ENCODE peak calls at places on chromosomes 3 and 15, in six cellular contexts. V is SK-N-SH, Q is H1, D is GM12878, Y is GM12892, K is K562. B is an unnamed sample.

GRCh38 chr3:195059006-195059350 is 212.0 kb downstream of the XXYLT1 start:
- DNase-seq in Q (no peak), D (no peak), V (no peak), Y (no peak), K (no peak), B (no peak)

GRCh38 chr15:24944939-24945338 is 9.8 kb upstream of the SNRPN start:
- DNase-seq in V (no peak), K (no peak), D (no peak), Y (no peak), Q (no peak), B (no peak)

GRCh38 chr3:16448691-16449090 is 64.8 kb downstream of the RFTN1 start:
- DNase-seq in K (no peak), Q (no peak), V (no peak), D (no peak), Y (no peak), B (no peak)

GRCh38 chr3:36649078-36649477 is 115.3 kb downstream of the DCLK3 start:
- DNase-seq in K (no peak), D (no peak), Y (no peak), V (no peak), Q (no peak), B (no peak)

GRCh38 chr3:131485116-131485515 is 17.7 kb downstream of the MRPL3 start:
- DNase-seq in D (no peak), Y (no peak), V (no peak), Q (no peak), K (no peak), B (no peak)

GRCh38 chr3:31639828-31640227 is 107.1 kb downstream of the STT3B start:
- DNase-seq in D (no peak), Q (no peak), K (no peak), V (no peak), Y (no peak), B (no peak)

GRCh38 chr15:58627706-58628105 is 121.8 kb downstream of the ADAM10 start:
- DNase-seq in K (no peak), Y (no peak), Q (no peak), V (no peak), D (no peak), B (no peak)

GRCh38 chr3:160259589-160259988 is 34.4 kb downstream of the C3orf80 start:
- DNase-seq in Y (no peak), K (no peak), D (no peak), Q (no peak), V (no peak), B (no peak)

GRCh38 chr3:171791695-171792082 is 18.6 kb downstream of the PLD1 start:
- DNase-seq in D (no peak), Y (no peak), K (no peak), V (no peak), Q (no peak), B (no peak)

GRCh38 chr3:17151598-17152373 is 267.0 kb downstream of the PLCL2 start:
- DNase-seq in Y (peak), V (no peak), D (peak), K (no peak), Q (no peak), B (peak)

GRCh38 chr15:51331141-51331540 is 7.3 kb downstream of the CYP19A1 start:
- DNase-seq in Q (no peak), D (no peak), V (no peak), K (no peak), Y (no peak), B (no peak)

GRCh38 chr15:81792646-81793045 is 253.2 kb downstream of the MEX3B start:
- DNase-seq in D (no peak), Q (no peak), K (no peak), V (no peak), Y (no peak), B (no peak)

GRCh38 chr3:54427951-54428871 is 305.9 kb downstream of the CACNA2D3 start:
- DNase-seq in Y (peak), D (peak), K (peak), Q (peak), V (peak), B (peak)
- TF ChIP-seq TAF1 in Y (no peak), D (no peak), K (no peak), Q (no peak), V (no peak), B (no peak)

DNA sequence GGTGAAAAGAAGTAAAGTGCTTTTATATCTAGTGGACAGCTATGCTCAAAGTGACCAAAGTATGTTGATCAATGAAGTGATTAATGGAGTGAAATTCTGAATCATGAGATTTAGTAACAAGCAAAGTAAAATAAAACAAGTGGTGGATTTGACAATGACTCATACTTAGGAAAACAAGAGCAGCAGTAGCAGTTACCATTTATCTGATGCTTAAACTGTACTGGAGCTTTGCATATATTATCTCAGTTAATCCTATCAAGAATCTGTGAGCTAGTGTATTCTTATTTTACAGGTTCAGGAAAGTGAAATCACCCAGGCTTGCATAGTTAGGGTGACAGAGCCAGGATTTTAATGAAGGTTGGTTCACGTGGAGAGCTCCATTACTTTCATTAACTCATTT is 50.6 kb upstream of the SPATA16 start:
- DNase-seq in D (no peak), V (no peak), Q (no peak), K (no peak), Y (no peak), B (no peak)
- TF ChIP-seq TAF1 in D (no peak), V (no peak), Q (no peak), K (no peak), Y (no peak), B (no peak)

GRCh38 chr3:181250714-181251113 is 261.2 kb upstream of the DNAJC19 start:
- DNase-seq in Q (no peak), V (no peak), K (no peak), Y (no peak), D (no peak), B (no peak)
- TF ChIP-seq TAF1 in Q (no peak), V (no peak), K (no peak), Y (no peak), D (no peak), B (no peak)

DNA sequence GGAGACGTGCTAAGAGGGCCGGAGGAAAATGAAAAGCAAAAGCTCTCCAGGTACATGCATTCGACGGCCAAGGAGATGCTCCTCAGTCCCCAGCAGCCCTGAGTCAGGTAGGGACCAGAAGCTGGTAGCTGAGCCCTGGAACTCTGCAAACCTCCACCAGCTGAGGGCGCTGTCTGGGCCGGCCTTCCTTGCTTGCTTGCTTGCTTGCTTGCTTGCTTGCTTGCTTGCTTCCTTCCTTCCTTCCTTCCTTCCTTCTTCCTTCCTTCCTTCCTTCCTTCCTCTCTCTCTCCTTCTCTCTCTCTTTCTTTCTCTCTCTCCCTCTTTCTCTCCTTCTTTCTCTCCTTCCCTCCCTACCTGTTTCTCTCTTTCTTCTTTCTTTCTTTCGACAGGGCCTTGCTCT is 94.6 kb upstream of the RASGRF1 start:
- DNase-seq in V (peak), K (peak), D (no peak), Y (no peak), Q (no peak), B (no peak)
- TF ChIP-seq TAF1 in V (no peak), K (no peak), D (no peak), Y (no peak), Q (no peak), B (no peak)

GRCh38 chr3:43006825-43007224 is 27.7 kb downstream of the GASK1A start:
- DNase-seq in Y (no peak), K (no peak), D (no peak), Q (no peak), V (no peak), B (no peak)
- TF ChIP-seq TAF1 in Y (no peak), K (no peak), D (no peak), Q (no peak), V (no peak), B (no peak)

GRCh38 chr3:119602676-119603075 is 5.0 kb downstream of the PLA1A start:
- DNase-seq in V (no peak), Y (no peak), K (no peak), Q (no peak), D (no peak), B (no peak)

GRCh38 chr3:119598410-119599098 is 869 bp downstream of the PLA1A start:
- DNase-seq in Q (no peak), V (no peak), D (peak), Y (no peak), K (no peak), B (no peak)

GRCh38 chr3:119601154-119601553 is 3.5 kb downstream of the PLA1A start:
- DNase-seq in K (no peak), Q (no peak), Y (no peak), D (no peak), V (no peak), B (no peak)

GRCh38 chr3:119599558-119600174 is 2.0 kb downstream of the PLA1A start:
- DNase-seq in V (no peak), Q (no peak), D (no peak), Y (no peak), K (no peak), B (no peak)

DNA sequence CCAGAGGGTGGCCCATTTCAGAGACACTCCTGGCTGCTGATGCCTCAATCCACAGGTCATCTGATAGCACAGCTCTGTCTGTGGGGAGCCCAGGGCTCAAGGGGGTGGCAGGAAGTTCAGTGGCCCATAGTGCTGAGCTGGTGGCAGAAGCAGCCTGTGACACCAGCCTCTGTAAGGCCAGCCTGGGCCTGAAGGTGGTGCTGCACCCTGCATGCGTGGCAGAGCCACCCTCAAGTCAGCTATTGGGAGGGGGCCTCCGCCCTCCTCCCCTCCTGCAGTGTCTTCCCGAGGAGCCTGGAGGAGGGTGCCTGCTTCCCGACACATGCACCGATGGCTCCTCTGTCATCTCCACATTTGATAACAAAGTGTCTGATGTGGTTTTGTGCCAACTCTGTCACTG is 3.0 kb downstream of the PLA1A start:
- DNase-seq in Y (peak), V (peak), D (peak), K (peak), Q (no peak), B (no peak)
- TF ChIP-seq TAF1 in Y (no peak), V (no peak), D (peak), K (no peak), Q (no peak), B (peak)

GRCh38 chr3:146750196-146750595 is 145.1 kb upstream of the PLSCR5 start:
- DNase-seq in D (no peak), Y (no peak), V (no peak), K (no peak), Q (no peak), B (no peak)
- TF ChIP-seq TAF1 in D (no peak), Y (no peak), V (no peak), K (no peak), Q (no peak), B (no peak)